ENCODE peak calls at places on chromosomes 6 and 20, in seven cellular contexts. U is T1000, J is hypothalamus, Z is fibroblast of lung, Q is endothelial cell, T is putamen, H is myocyte. M is an unnamed sample.
A peak's percentile ranks its signal among the peaks of the same experiment; 100 is the strongest.

GRCh38 chr6:26141378-26141901 is 54.2 kb downstream of the HFE start:
- DNase-seq in U (no peak), J (no peak), Z (no peak), Q (no peak), T (peak; percentile 89), H (peak; percentile 23), M (no peak)

GRCh38 chr6:139376054-139376355 is 1.6 kb upstream of the CITED2 start:
- DNase-seq in U (no peak), J (no peak), Z (no peak), Q (no peak), T (peak; percentile 34), H (peak; percentile 66), M (no peak)

GRCh38 chr6:158262755-158263154 is 49.5 kb upstream of the TULP4 start:
- DNase-seq in U (no peak), J (no peak), Z (no peak), Q (no peak), T (no peak), H (peak; percentile 55), M (no peak)

GRCh38 chr6:63844287-63844686 is 208.7 kb downstream of the PHF3 start:
- DNase-seq in U (no peak), J (no peak), Z (peak; percentile 83), Q (no peak), T (no peak), H (peak; percentile 55), M (no peak)

GRCh38 chr6:3425574-3425973 is 31.3 kb downstream of the SLC22A23 start:
- DNase-seq in U (no peak), J (no peak), Z (no peak), Q (no peak), T (no peak), H (no peak), M (no peak)

GRCh38 chr6:11343963-11344714 is 111.7 kb upstream of the NEDD9 start:
- DNase-seq in U (no peak), J (no peak), Z (no peak), Q (no peak), T (no peak), H (no peak), M (no peak)

GRCh38 chr6:122995930-122996796 is at the start of gene CLVS2:
- DNase-seq in U (peak; percentile 64), J (no peak), Z (peak; percentile 20), Q (peak; percentile 61), T (peak; percentile 58), H (peak; percentile 7), M (peak; percentile 95)

GRCh38 chr6:5471044-5471443 is 209.7 kb downstream of the FARS2 start:
- DNase-seq in U (no peak), J (no peak), Z (peak; percentile 67), Q (peak; percentile 70), T (peak; percentile 63), H (peak; percentile 63), M (peak; percentile 87)

GRCh38 chr20:64035066-64035932 is 683 bp upstream of the C20orf204 start:
- DNase-seq in U (no peak), J (no peak), Z (no peak), Q (no peak), T (no peak), H (no peak), M (no peak)

GRCh38 chr6:152769159-152769558 is 18.6 kb downstream of the VIP start:
- DNase-seq in U (no peak), J (no peak), Z (no peak), Q (no peak), T (no peak), H (no peak), M (no peak)

GRCh38 chr20:59729476-59729875 is 125.1 kb downstream of the PHACTR3 start:
- DNase-seq in U (no peak), J (no peak), Z (no peak), Q (no peak), T (no peak), H (no peak), M (no peak)

GRCh38 chr6:33885121-33886057 is 81.6 kb upstream of the MLN start:
- DNase-seq in U (peak; percentile 55), J (no peak), Z (no peak), Q (no peak), T (no peak), H (no peak), M (no peak)

GRCh38 chr6:35568967-35569606 is 56.4 kb upstream of the TULP1 start:
- DNase-seq in U (no peak), J (no peak), Z (peak; percentile 64), Q (peak; percentile 42), T (no peak), H (peak; percentile 41), M (peak; percentile 16)

GRCh38 chr6:106146852-106147351 is 60.8 kb downstream of the PRDM1 start:
- DNase-seq in U (no peak), J (no peak), Z (no peak), Q (no peak), T (no peak), H (no peak), M (no peak)

GRCh38 chr20:57166568-57167291 is 99.7 kb downstream of the BMP7 start:
- DNase-seq in U (no peak), J (no peak), Z (no peak), Q (no peak), T (no peak), H (no peak), M (no peak)

GRCh38 chr6:71404145-71404966 is 115.7 kb downstream of the OGFRL1 start:
- DNase-seq in U (no peak), J (no peak), Z (peak; percentile 64), Q (no peak), T (no peak), H (peak; percentile 48), M (peak; percentile 37)

GRCh38 chr20:16143596-16143995 is 429.7 kb downstream of the KIF16B start:
- DNase-seq in U (no peak), J (no peak), Z (no peak), Q (no peak), T (no peak), H (peak; percentile 85), M (no peak)

GRCh38 chr20:51700809-51701285 is 67.3 kb downstream of the ATP9A start:
- DNase-seq in U (no peak), J (no peak), Z (peak; percentile 63), Q (peak; percentile 34), T (peak; percentile 29), H (peak; percentile 28), M (peak; percentile 77)

GRCh38 chr6:149859368-149859767 is 4.8 kb downstream of the LRP11 start:
- DNase-seq in U (peak; percentile 22), J (no peak), Z (peak; percentile 98), Q (no peak), T (no peak), H (peak; percentile 53), M (no peak)

GRCh38 chr20:51306521-51307358 is 235.8 kb downstream of the NFATC2 start:
- DNase-seq in U (peak; percentile 62), J (peak; percentile 59), Z (peak; percentile 67), Q (peak; percentile 85), T (peak; percentile 58), H (peak; percentile 75), M (peak; percentile 78)

GRCh38 chr6:103870970-103871369 is 988.7 kb downstream of the HACE1 start:
- DNase-seq in U (no peak), J (no peak), Z (no peak), Q (no peak), T (no peak), H (no peak), M (peak; percentile 89)

GRCh38 chr20:17895641-17896246 is 72.8 kb downstream of the SNX5 start:
- DNase-seq in U (no peak), J (no peak), Z (no peak), Q (no peak), T (peak; percentile 30), H (peak; percentile 33), M (no peak)

GRCh38 chr6:11772109-11772830 is 6.3 kb downstream of the ADTRP start:
- DNase-seq in U (peak; percentile 52), J (no peak), Z (peak; percentile 88), Q (no peak), T (no peak), H (peak; percentile 84), M (no peak)

GRCh38 chr6:1701668-1702353 is 92.1 kb downstream of the FOXC1 start:
- DNase-seq in U (peak; percentile 71), J (no peak), Z (peak; percentile 63), Q (no peak), T (no peak), H (peak; percentile 73), M (peak; percentile 9)

GRCh38 chr6:73566954-73567591 is 46.2 kb upstream of the EEF1A1 start:
- DNase-seq in U (peak; percentile 10), J (no peak), Z (peak; percentile 85), Q (no peak), T (no peak), H (peak; percentile 57), M (peak; percentile 29)

GRCh38 chr20:32674362-32674789 is 635 bp upstream of the C20orf203 start:
- DNase-seq in U (no peak), J (no peak), Z (peak; percentile 47), Q (peak; percentile 63), T (no peak), H (peak; percentile 41), M (peak; percentile 27)

GRCh38 chr6:154343473-154344308 is 12.9 kb downstream of the IPCEF1 start:
- DNase-seq in U (no peak), J (no peak), Z (peak; percentile 28), Q (no peak), T (peak; percentile 16), H (peak; percentile 13), M (peak; percentile 94)

GRCh38 chr20:45347936-45348809 is at the start of gene SDC4:
- DNase-seq in U (peak; percentile 84), J (no peak), Z (peak; percentile 62), Q (no peak), T (no peak), H (peak; percentile 76), M (peak; percentile 64)

GRCh38 chr6:30325873-30326445 is 768 bp upstream of the TRIM39 start:
- DNase-seq in U (no peak), J (no peak), Z (no peak), Q (peak; percentile 55), T (peak; percentile 40), H (no peak), M (peak; percentile 86)

GRCh38 chr20:54431545-54431944 is 43.8 kb upstream of the DOK5 start:
- DNase-seq in U (no peak), J (no peak), Z (peak; percentile 8), Q (no peak), T (no peak), H (no peak), M (no peak)

GRCh38 chr6:51550243-51550642 is 537.2 kb downstream of the PKHD1 start:
- DNase-seq in U (no peak), J (no peak), Z (no peak), Q (no peak), T (no peak), H (no peak), M (no peak)

GRCh38 chr20:8216375-8217200 is 84.5 kb downstream of the PLCB1 start:
- DNase-seq in U (no peak), J (no peak), Z (no peak), Q (no peak), T (no peak), H (no peak), M (no peak)

GRCh38 chr6:25035451-25036435 is 100.0 kb upstream of the RIPOR2 start:
- DNase-seq in U (no peak), J (no peak), Z (no peak), Q (no peak), T (no peak), H (no peak), M (no peak)